ENCODE peak calls at places on chromosomes 13 and 19, in six cellular contexts. J is psoas muscle, V is breast epithelium, I is upper lobe of right lung, G is HL-60, C is heart right ventricle. L is an unnamed sample.

GRCh38 chr19:57641715-57642234 is 8.8 kb downstream of the ZNF211 start:
- DNase-seq in J (no peak), V (no peak), I (no peak), G (no peak), C (no peak), L (no peak)

GRCh38 chr13:34667356-34668218 is 274.5 kb upstream of the NBEA start:
- DNase-seq in J (no peak), V (no peak), I (no peak), G (no peak), C (no peak), L (no peak)

GRCh38 chr13:51644649-51645048 is 60.4 kb downstream of the WDFY2 start:
- DNase-seq in J (no peak), V (no peak), I (no peak), G (no peak), C (no peak), L (no peak)

GRCh38 chr13:39321578-39321977 is 281.4 kb downstream of the LHFPL6 start:
- DNase-seq in J (peak), V (no peak), I (no peak), G (no peak), C (no peak), L (no peak)

GRCh38 chr13:60509601-60510386 is 112.8 kb downstream of the TDRD3 start:
- DNase-seq in J (no peak), V (no peak), I (no peak), G (no peak), C (no peak), L (no peak)

GRCh38 chr13:110392510-110393233 is 85.6 kb downstream of the COL4A2 start:
- DNase-seq in J (no peak), V (no peak), I (no peak), G (no peak), C (no peak), L (no peak)

GRCh38 chr13:25847145-25847544 is 204.7 kb downstream of the SHISA2 start:
- DNase-seq in J (no peak), V (no peak), I (no peak), G (no peak), C (no peak), L (no peak)

GRCh38 chr19:39996218-39996810 is 546 bp upstream of the ZNF546 start:
- DNase-seq in J (no peak), V (no peak), I (no peak), G (no peak), C (no peak), L (no peak)

GRCh38 chr13:48586591-48587103 is 53.8 kb upstream of the RCBTB2 start:
- DNase-seq in J (peak), V (no peak), I (no peak), G (no peak), C (peak), L (peak)

GRCh38 chr13:102771298-102772041 is 2.1 kb downstream of the TEX30 start:
- DNase-seq in J (no peak), V (no peak), I (no peak), G (no peak), C (no peak), L (no peak)

GRCh38 chr19:459724-460511 is 915 bp downstream of the SHC2 start:
- DNase-seq in J (peak), V (peak), I (peak), G (no peak), C (peak), L (peak)

GRCh38 chr13:92591117-92591516 is 635.5 kb upstream of the GPC6 start:
- DNase-seq in J (no peak), V (no peak), I (no peak), G (no peak), C (no peak), L (no peak)

GRCh38 chr19:18046066-18046718 is 38.2 kb downstream of the ARRDC2 start:
- DNase-seq in J (peak), V (no peak), I (no peak), G (no peak), C (no peak), L (peak)

GRCh38 chr19:53076984-53077383 is 26.2 kb downstream of the ZNF160 start:
- DNase-seq in J (no peak), V (no peak), I (no peak), G (no peak), C (peak), L (peak)

GRCh38 chr19:30148803-30149202 is 206.8 kb downstream of the URI1 start:
- DNase-seq in J (no peak), V (no peak), I (no peak), G (no peak), C (no peak), L (no peak)

GRCh38 chr19:40219721-40220276 is 1.6 kb upstream of the TTC9B start:
- DNase-seq in J (no peak), V (no peak), I (no peak), G (no peak), C (no peak), L (peak)

GRCh38 chr19:54461201-54462071 is 2.1 kb downstream of the LENG9 start:
- DNase-seq in J (peak), V (no peak), I (no peak), G (no peak), C (no peak), L (no peak)

GRCh38 chr19:15448014-15448777 is 1.6 kb downstream of the WIZ start:
- DNase-seq in J (peak), V (no peak), I (no peak), G (no peak), C (no peak), L (no peak)

GRCh38 chr19:51064534-51065220 is at the start of gene KLK13:
- DNase-seq in J (no peak), V (no peak), I (peak), G (no peak), C (peak), L (no peak)

GRCh38 chr13:113932060-113932459 is 41.8 kb downstream of the C13orf46 start:
- DNase-seq in J (peak), V (peak), I (no peak), G (no peak), C (no peak), L (peak)

GRCh38 chr13:37602743-37603381 is 4.3 kb upstream of the POSTN start:
- DNase-seq in J (no peak), V (no peak), I (no peak), G (no peak), C (no peak), L (no peak)

GRCh38 chr19:15992014-15992413 is 43.2 kb downstream of the OR10H4 start:
- DNase-seq in J (no peak), V (no peak), I (no peak), G (no peak), C (no peak), L (no peak)

GRCh38 chr13:48233886-48234488 is 981 bp downstream of the ITM2B start:
- DNase-seq in J (no peak), V (no peak), I (no peak), G (no peak), C (no peak), L (no peak)

GRCh38 chr13:114211446-114211845 is 23.3 kb upstream of the CDC16 start:
- DNase-seq in J (no peak), V (no peak), I (no peak), G (no peak), C (no peak), L (no peak)

GRCh38 chr13:113650275-113650674 is 7.7 kb downstream of the ATP4B start:
- DNase-seq in J (peak), V (peak), I (peak), G (no peak), C (no peak), L (peak)

GRCh38 chr19:30374791-30375650 is 2.8 kb downstream of the ZNF536 start:
- DNase-seq in J (no peak), V (no peak), I (no peak), G (no peak), C (no peak), L (no peak)

GRCh38 chr19:5504115-5504514 is 48.9 kb downstream of the ZNRF4 start:
- DNase-seq in J (no peak), V (no peak), I (no peak), G (no peak), C (no peak), L (no peak)

GRCh38 chr13:36965767-36966166 is 33.4 kb downstream of the ALG5 start:
- DNase-seq in J (no peak), V (no peak), I (no peak), G (no peak), C (no peak), L (no peak)

GRCh38 chr13:107531816-107532215 is 683.5 kb downstream of the LIG4 start:
- DNase-seq in J (no peak), V (no peak), I (no peak), G (no peak), C (no peak), L (no peak)

GRCh38 chr13:78999494-78999893 is 340.5 kb upstream of the OBI1 start:
- DNase-seq in J (no peak), V (no peak), I (no peak), G (no peak), C (no peak), L (no peak)

GRCh38 chr19:16207063-16207462 is 9.4 kb downstream of the AP1M1 start:
- DNase-seq in J (no peak), V (no peak), I (peak), G (no peak), C (no peak), L (no peak)

GRCh38 chr19:55621673-55622231 is 2.6 kb downstream of the ZNF784 start:
- DNase-seq in J (peak), V (no peak), I (peak), G (no peak), C (peak), L (no peak)

GRCh38 chr19:6233827-6234511 is 45.8 kb downstream of the MLLT1 start:
- DNase-seq in J (peak), V (no peak), I (peak), G (peak), C (peak), L (peak)

GRCh38 chr19:14479985-14480694 is 5.0 kb upstream of the PTGER1 start:
- DNase-seq in J (no peak), V (no peak), I (peak), G (peak), C (peak), L (no peak)

GRCh38 chr13:85719749-85720148 is 79.5 kb downstream of the SLITRK6 start:
- DNase-seq in J (no peak), V (no peak), I (no peak), G (no peak), C (no peak), L (no peak)

GRCh38 chr19:13825489-13826475 is 30.5 kb downstream of the ZSWIM4 start:
- DNase-seq in J (no peak), V (no peak), I (no peak), G (no peak), C (no peak), L (no peak)

GRCh38 chr19:6038634-6039405 is 60.9 kb upstream of the RANBP3 start:
- DNase-seq in J (no peak), V (peak), I (no peak), G (no peak), C (no peak), L (no peak)

GRCh38 chr19:6519289-6519688 is 11.5 kb upstream of the TNFSF9 start:
- DNase-seq in J (no peak), V (no peak), I (no peak), G (no peak), C (no peak), L (no peak)

GRCh38 chr13:27917121-27917947 is 2.5 kb upstream of the PDX1 start:
- DNase-seq in J (no peak), V (no peak), I (no peak), G (no peak), C (no peak), L (no peak)

GRCh38 chr13:27919934-27920676 is at the start of gene PDX1:
- DNase-seq in J (no peak), V (no peak), I (no peak), G (no peak), C (peak), L (no peak)

GRCh38 chr13:27918041-27918917 is 1.5 kb upstream of the PDX1 start:
- DNase-seq in J (no peak), V (no peak), I (no peak), G (no peak), C (no peak), L (no peak)

GRCh38 chr13:27919299-27919933 is 384 bp upstream of the PDX1 start:
- DNase-seq in J (no peak), V (no peak), I (no peak), G (no peak), C (no peak), L (no peak)

GRCh38 chr13:27918918-27919255 is 913 bp upstream of the PDX1 start:
- DNase-seq in J (no peak), V (no peak), I (no peak), G (no peak), C (no peak), L (no peak)
- H3K27ac ChIP-seq in J (no peak), V (no peak), I (no peak), G (no peak), C (no peak), L (no peak)

DNA sequence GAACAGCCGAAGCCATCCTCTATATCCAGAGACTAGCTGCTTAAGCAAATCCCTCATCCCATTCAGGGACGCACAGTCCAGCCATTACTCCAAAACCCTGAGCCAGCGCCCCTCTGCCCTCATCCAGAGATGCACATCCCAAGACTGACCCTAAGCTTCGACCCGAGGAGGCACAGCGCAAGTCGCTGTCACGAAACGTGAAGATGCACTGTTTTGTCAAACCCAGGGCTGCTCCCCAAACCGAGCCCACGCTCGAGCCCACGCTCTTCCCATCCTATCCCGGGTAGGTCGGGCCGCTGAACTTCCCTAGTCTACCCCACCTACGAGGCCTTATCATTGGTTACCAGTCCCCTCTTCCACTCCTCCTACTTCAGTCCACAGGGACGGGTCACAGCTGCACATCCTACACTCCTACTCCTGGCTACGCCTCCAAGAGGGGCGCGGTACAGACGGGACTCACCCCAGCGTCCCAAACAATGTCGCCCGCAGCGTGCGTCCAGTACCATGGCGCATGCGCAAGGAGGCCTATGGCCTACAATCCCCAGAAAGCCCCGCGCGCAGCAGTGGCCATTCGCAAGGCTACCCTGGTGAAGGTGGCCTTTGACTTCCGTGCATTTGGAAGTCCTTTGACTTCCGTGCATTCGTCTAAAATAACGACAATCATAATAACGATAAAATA is at the start of gene ZNF285:
- DNase-seq in J (peak), V (peak), I (peak), G (peak), C (peak), L (peak)
- H3K27ac ChIP-seq in J (peak), V (peak), I (no peak), G (peak), C (no peak), L (peak)

GRCh38 chr19:42113641-42114348 is 18.5 kb downstream of the POU2F2 start:
- DNase-seq in J (peak), V (no peak), I (no peak), G (no peak), C (no peak), L (no peak)
- H3K27ac ChIP-seq in J (peak), V (peak), I (no peak), G (no peak), C (peak), L (no peak)

GRCh38 chr19:48365602-48366001 is 1.4 kb downstream of the SYNGR4 start:
- DNase-seq in J (no peak), V (no peak), I (no peak), G (no peak), C (no peak), L (no peak)

GRCh38 chr19:48362716-48363499 is 832 bp downstream of the TMEM143 start:
- DNase-seq in J (peak), V (peak), I (peak), G (peak), C (peak), L (peak)

GRCh38 chr19:48364564-48365363 is 597 bp downstream of the SYNGR4 start:
- DNase-seq in J (no peak), V (no peak), I (no peak), G (no peak), C (no peak), L (peak)

GRCh38 chr19:48363500-48363809 is 285 bp downstream of the TMEM143 start:
- DNase-seq in J (no peak), V (no peak), I (no peak), G (no peak), C (no peak), L (no peak)

GRCh38 chr19:48363810-48364563 is at the start of the genes SYNGR4 and TMEM143:
- DNase-seq in J (peak), V (peak), I (peak), G (peak), C (peak), L (peak)
- H3K27ac ChIP-seq in J (peak), V (peak), I (peak), G (peak), C (peak), L (peak)

GRCh38 chr13:30113983-30114491 is 193.3 kb downstream of the KATNAL1 start:
- DNase-seq in J (no peak), V (no peak), I (no peak), G (no peak), C (no peak), L (no peak)

GRCh38 chr13:30114586-30115256 is 192.6 kb downstream of the KATNAL1 start:
- DNase-seq in J (peak), V (peak), I (peak), G (peak), C (peak), L (peak)

GRCh38 chr13:30113531-30113930 is 193.8 kb downstream of the KATNAL1 start:
- DNase-seq in J (no peak), V (no peak), I (no peak), G (no peak), C (no peak), L (no peak)

GRCh38 chr13:30116379-30116778 is 191.0 kb downstream of the KATNAL1 start:
- DNase-seq in J (no peak), V (no peak), I (no peak), G (no peak), C (no peak), L (no peak)

GRCh38 chr13:30115257-30115600 is 192.1 kb downstream of the KATNAL1 start:
- DNase-seq in J (no peak), V (no peak), I (no peak), G (no peak), C (no peak), L (no peak)
- H3K27ac ChIP-seq in J (no peak), V (peak), I (no peak), G (no peak), C (no peak), L (peak)